ENCODE peak calls at places on chromosomes 7 and 10, in seven cellular contexts. One of them, this sample, is unnamed.

GRCh38 chr7:18064242-18064838 is 36.7 kb upstream of the PRPS1L1 start:
- DNase-seq in H1: peak
- DNase-seq in IMR-90: no peak
- DNase-seq in H9: peak
- DNase-seq in mesenchymal stem cell: peak
- DNase-seq in neuronal stem cell: peak
- DNase-seq in trophoblast cell: peak
- DNase-seq in this sample: peak

GRCh38 chr7:135713836-135714470 is 14.0 kb downstream of the SLC13A4 start:
- DNase-seq in H1: no peak
- DNase-seq in IMR-90: no peak
- DNase-seq in H9: no peak
- DNase-seq in mesenchymal stem cell: no peak
- DNase-seq in neuronal stem cell: no peak
- DNase-seq in trophoblast cell: peak
- DNase-seq in this sample: peak

GRCh38 chr10:102335184-102335583 is 60.3 kb upstream of the NFKB2 start:
- DNase-seq in H1: no peak
- DNase-seq in IMR-90: peak
- DNase-seq in H9: no peak
- DNase-seq in mesenchymal stem cell: no peak
- DNase-seq in neuronal stem cell: no peak
- DNase-seq in trophoblast cell: no peak
- DNase-seq in this sample: no peak

GRCh38 chr7:2411815-2412586 is 8.6 kb downstream of the CHST12 start:
- DNase-seq in H1: no peak
- DNase-seq in IMR-90: no peak
- DNase-seq in H9: no peak
- DNase-seq in mesenchymal stem cell: peak
- DNase-seq in neuronal stem cell: no peak
- DNase-seq in trophoblast cell: no peak
- DNase-seq in this sample: no peak

GRCh38 chr7:51113962-51114361 is 202.6 kb downstream of the COBL start:
- DNase-seq in H1: peak
- DNase-seq in IMR-90: no peak
- DNase-seq in H9: no peak
- DNase-seq in mesenchymal stem cell: no peak
- DNase-seq in neuronal stem cell: no peak
- DNase-seq in trophoblast cell: no peak
- DNase-seq in this sample: no peak

GRCh38 chr7:22481726-22482125 is 18.3 kb downstream of the STEAP1B start:
- DNase-seq in H1: no peak
- DNase-seq in IMR-90: no peak
- DNase-seq in H9: no peak
- DNase-seq in mesenchymal stem cell: peak
- DNase-seq in neuronal stem cell: no peak
- DNase-seq in trophoblast cell: no peak
- DNase-seq in this sample: no peak

GRCh38 chr10:48845512-48845911 is 94.1 kb downstream of the LRRC18 start:
- DNase-seq in H1: no peak
- DNase-seq in IMR-90: no peak
- DNase-seq in H9: no peak
- DNase-seq in mesenchymal stem cell: no peak
- DNase-seq in neuronal stem cell: no peak
- DNase-seq in trophoblast cell: no peak
- DNase-seq in this sample: no peak

GRCh38 chr7:105664816-105665525 is 83.7 kb upstream of the EFCAB10 start:
- DNase-seq in H1: no peak
- DNase-seq in IMR-90: peak
- DNase-seq in H9: peak
- DNase-seq in mesenchymal stem cell: peak
- DNase-seq in neuronal stem cell: no peak
- DNase-seq in trophoblast cell: no peak
- DNase-seq in this sample: peak

GRCh38 chr10:127740596-127740995 is 3.6 kb downstream of the FOXI2 start:
- DNase-seq in H1: no peak
- DNase-seq in IMR-90: no peak
- DNase-seq in H9: peak
- DNase-seq in mesenchymal stem cell: no peak
- DNase-seq in neuronal stem cell: no peak
- DNase-seq in trophoblast cell: peak
- DNase-seq in this sample: peak

GRCh38 chr7:121547341-121548092 is 151.4 kb upstream of the FAM3C start:
- DNase-seq in H1: no peak
- DNase-seq in IMR-90: peak
- DNase-seq in H9: no peak
- DNase-seq in mesenchymal stem cell: peak
- DNase-seq in neuronal stem cell: peak
- DNase-seq in trophoblast cell: peak
- DNase-seq in this sample: peak

GRCh38 chr7:106582365-106582764 is 78.6 kb downstream of the CCDC71L start:
- DNase-seq in H1: no peak
- DNase-seq in IMR-90: no peak
- DNase-seq in H9: no peak
- DNase-seq in mesenchymal stem cell: no peak
- DNase-seq in neuronal stem cell: no peak
- DNase-seq in trophoblast cell: no peak
- DNase-seq in this sample: no peak

GRCh38 chr10:68239596-68240150 is 7.8 kb upstream of the ATOH7 start:
- DNase-seq in H1: no peak
- DNase-seq in IMR-90: peak
- DNase-seq in H9: no peak
- DNase-seq in mesenchymal stem cell: peak
- DNase-seq in neuronal stem cell: no peak
- DNase-seq in trophoblast cell: no peak
- DNase-seq in this sample: no peak

GRCh38 chr10:97311106-97311615 is 7.9 kb upstream of the FRAT1 start:
- DNase-seq in H1: no peak
- DNase-seq in IMR-90: no peak
- DNase-seq in H9: no peak
- DNase-seq in mesenchymal stem cell: no peak
- DNase-seq in neuronal stem cell: no peak
- DNase-seq in trophoblast cell: no peak
- DNase-seq in this sample: no peak

GRCh38 chr7:94289071-94289470 is 105.6 kb upstream of the COL1A2 start:
- DNase-seq in H1: peak
- DNase-seq in IMR-90: peak
- DNase-seq in H9: peak
- DNase-seq in mesenchymal stem cell: peak
- DNase-seq in neuronal stem cell: peak
- DNase-seq in trophoblast cell: peak
- DNase-seq in this sample: peak

GRCh38 chr10:5576780-5577472 is 52.2 kb downstream of the CALML3 start:
- DNase-seq in H1: no peak
- DNase-seq in IMR-90: no peak
- DNase-seq in H9: no peak
- DNase-seq in mesenchymal stem cell: no peak
- DNase-seq in neuronal stem cell: no peak
- DNase-seq in trophoblast cell: no peak
- DNase-seq in this sample: no peak

GRCh38 chr7:47627580-47628283 is 45.8 kb upstream of the TNS3 start:
- DNase-seq in H1: no peak
- DNase-seq in IMR-90: no peak
- DNase-seq in H9: no peak
- DNase-seq in mesenchymal stem cell: no peak
- DNase-seq in neuronal stem cell: no peak
- DNase-seq in trophoblast cell: no peak
- DNase-seq in this sample: no peak

GRCh38 chr7:91620827-91621226 is 259.7 kb downstream of the MTERF1 start:
- DNase-seq in H1: no peak
- DNase-seq in IMR-90: no peak
- DNase-seq in H9: no peak
- DNase-seq in mesenchymal stem cell: no peak
- DNase-seq in neuronal stem cell: no peak
- DNase-seq in trophoblast cell: no peak
- DNase-seq in this sample: peak

GRCh38 chr10:113982745-113983144 is 60.9 kb upstream of the ADRB1 start:
- DNase-seq in H1: no peak
- DNase-seq in IMR-90: no peak
- DNase-seq in H9: no peak
- DNase-seq in mesenchymal stem cell: no peak
- DNase-seq in neuronal stem cell: no peak
- DNase-seq in trophoblast cell: peak
- DNase-seq in this sample: no peak

GRCh38 chr7:85114342-85114741 is 72.5 kb downstream of the SEMA3D start:
- DNase-seq in H1: no peak
- DNase-seq in IMR-90: no peak
- DNase-seq in H9: no peak
- DNase-seq in mesenchymal stem cell: no peak
- DNase-seq in neuronal stem cell: no peak
- DNase-seq in trophoblast cell: no peak
- DNase-seq in this sample: peak

GRCh38 chr7:65219623-65220022 is 154.0 kb upstream of the ZNF92 start:
- DNase-seq in H1: no peak
- DNase-seq in IMR-90: no peak
- DNase-seq in H9: no peak
- DNase-seq in mesenchymal stem cell: no peak
- DNase-seq in neuronal stem cell: no peak
- DNase-seq in trophoblast cell: no peak
- DNase-seq in this sample: no peak

GRCh38 chr7:65221683-65222082 is 152.0 kb upstream of the ZNF92 start:
- DNase-seq in H1: no peak
- DNase-seq in IMR-90: no peak
- DNase-seq in H9: no peak
- DNase-seq in mesenchymal stem cell: no peak
- DNase-seq in neuronal stem cell: no peak
- DNase-seq in trophoblast cell: no peak
- DNase-seq in this sample: no peak

DNA sequence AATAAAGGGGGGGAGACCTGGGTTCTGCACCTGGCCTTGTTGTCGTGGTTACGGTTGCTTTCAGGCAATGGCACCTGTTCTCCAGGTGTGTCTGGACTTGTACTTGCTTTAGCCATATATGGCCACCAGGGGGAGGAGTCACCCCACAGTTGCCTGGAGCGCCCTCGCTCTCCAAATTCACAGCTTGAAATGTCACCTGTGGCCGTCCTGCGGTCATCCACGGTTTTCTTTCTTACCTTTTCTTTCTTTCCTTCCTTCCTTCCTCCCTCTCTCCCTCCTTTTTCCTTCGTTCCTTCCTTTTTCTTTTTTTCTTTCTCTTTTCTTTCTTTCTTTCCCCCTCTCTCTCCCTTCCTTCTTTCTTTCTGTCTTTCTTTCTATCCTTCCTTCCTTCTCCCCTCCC is 157.2 kb upstream of the ZNF92 start:
- DNase-seq in H1: peak
- DNase-seq in IMR-90: peak
- DNase-seq in H9: peak
- DNase-seq in mesenchymal stem cell: peak
- DNase-seq in neuronal stem cell: peak
- DNase-seq in trophoblast cell: peak
- DNase-seq in this sample: peak
- H3K9ac ChIP-seq in H1: no peak
- H3K9ac ChIP-seq in IMR-90: no peak
- H3K9ac ChIP-seq in H9: no peak
- H3K9ac ChIP-seq in mesenchymal stem cell: no peak
- H3K9ac ChIP-seq in neuronal stem cell: no peak
- H3K9ac ChIP-seq in trophoblast cell: no peak
- H3K9ac ChIP-seq in this sample: no peak

DNA sequence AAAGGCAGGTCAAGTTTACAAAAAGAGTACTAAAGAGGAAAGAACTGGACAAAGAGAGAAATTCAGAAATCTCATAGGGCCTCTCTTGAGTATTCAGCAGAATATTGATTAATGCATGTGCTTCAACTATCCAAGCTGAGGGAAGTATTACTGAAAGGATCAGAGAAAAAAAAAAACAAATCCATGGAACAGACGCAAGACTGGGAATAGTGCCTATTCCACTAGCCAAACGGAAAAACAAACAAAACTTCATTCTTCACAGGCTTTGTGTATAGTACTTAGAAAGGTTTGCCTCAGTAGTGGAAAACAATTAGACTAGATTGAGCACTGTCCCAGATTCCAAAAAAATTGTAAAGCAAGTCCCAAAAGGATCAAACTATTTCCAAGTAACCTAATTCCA is 106.2 kb downstream of the TFEC start:
- DNase-seq in H1: no peak
- DNase-seq in IMR-90: no peak
- DNase-seq in H9: no peak
- DNase-seq in mesenchymal stem cell: no peak
- DNase-seq in neuronal stem cell: no peak
- DNase-seq in trophoblast cell: no peak
- DNase-seq in this sample: no peak
- H3K18ac ChIP-seq in H1: no peak
- H3K18ac ChIP-seq in IMR-90: no peak
- H3K18ac ChIP-seq in H9: no peak
- H3K18ac ChIP-seq in mesenchymal stem cell: no peak
- H3K18ac ChIP-seq in neuronal stem cell: no peak
- H3K18ac ChIP-seq in trophoblast cell: no peak
- H3K18ac ChIP-seq in this sample: no peak

GRCh38 chr10:131238669-131239280 is 72.7 kb downstream of the TCERG1L start:
- DNase-seq in H1: no peak
- DNase-seq in IMR-90: no peak
- DNase-seq in H9: no peak
- DNase-seq in mesenchymal stem cell: no peak
- DNase-seq in neuronal stem cell: no peak
- DNase-seq in trophoblast cell: no peak
- DNase-seq in this sample: no peak

GRCh38 chr10:131243076-131243475 is 68.4 kb downstream of the TCERG1L start:
- DNase-seq in H1: no peak
- DNase-seq in IMR-90: no peak
- DNase-seq in H9: no peak
- DNase-seq in mesenchymal stem cell: no peak
- DNase-seq in neuronal stem cell: no peak
- DNase-seq in trophoblast cell: no peak
- DNase-seq in this sample: no peak

GRCh38 chr10:131239926-131240325 is 71.6 kb downstream of the TCERG1L start:
- DNase-seq in H1: no peak
- DNase-seq in IMR-90: no peak
- DNase-seq in H9: no peak
- DNase-seq in mesenchymal stem cell: no peak
- DNase-seq in neuronal stem cell: no peak
- DNase-seq in trophoblast cell: no peak
- DNase-seq in this sample: no peak

GRCh38 chr10:131242007-131242406 is 69.5 kb downstream of the TCERG1L start:
- DNase-seq in H1: peak
- DNase-seq in IMR-90: no peak
- DNase-seq in H9: peak
- DNase-seq in mesenchymal stem cell: no peak
- DNase-seq in neuronal stem cell: peak
- DNase-seq in trophoblast cell: no peak
- DNase-seq in this sample: peak

GRCh38 chr10:131240691-131241090 is 70.8 kb downstream of the TCERG1L start:
- DNase-seq in H1: no peak
- DNase-seq in IMR-90: no peak
- DNase-seq in H9: no peak
- DNase-seq in mesenchymal stem cell: no peak
- DNase-seq in neuronal stem cell: no peak
- DNase-seq in trophoblast cell: no peak
- DNase-seq in this sample: no peak
- H3K9ac ChIP-seq in H1: no peak
- H3K9ac ChIP-seq in IMR-90: no peak
- H3K9ac ChIP-seq in H9: no peak
- H3K9ac ChIP-seq in mesenchymal stem cell: no peak
- H3K9ac ChIP-seq in neuronal stem cell: no peak
- H3K9ac ChIP-seq in trophoblast cell: no peak
- H3K9ac ChIP-seq in this sample: no peak

DNA sequence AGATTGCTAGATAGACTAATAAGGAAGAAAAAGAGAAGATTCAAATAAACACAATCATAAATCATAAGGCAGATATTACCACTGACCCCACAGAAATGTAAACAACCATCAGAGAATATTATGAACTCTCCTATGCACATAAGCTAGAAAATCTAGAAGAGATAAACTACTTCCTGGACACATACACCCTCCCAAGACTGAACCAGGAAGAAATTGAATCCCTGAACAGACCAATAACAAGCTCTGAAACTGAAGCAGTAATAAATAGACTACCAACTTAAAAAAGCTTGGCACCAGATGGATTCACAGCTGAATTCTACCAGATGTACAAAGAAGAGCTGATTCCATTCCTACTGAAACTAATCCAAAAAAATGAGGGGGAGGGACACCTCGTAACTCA is 24.5 kb upstream of the STARD3NL start:
- DNase-seq in H1: no peak
- DNase-seq in IMR-90: no peak
- DNase-seq in H9: no peak
- DNase-seq in mesenchymal stem cell: no peak
- DNase-seq in neuronal stem cell: no peak
- DNase-seq in trophoblast cell: no peak
- DNase-seq in this sample: no peak
- H3K18ac ChIP-seq in H1: no peak
- H3K18ac ChIP-seq in IMR-90: no peak
- H3K18ac ChIP-seq in H9: no peak
- H3K18ac ChIP-seq in mesenchymal stem cell: no peak
- H3K18ac ChIP-seq in neuronal stem cell: no peak
- H3K18ac ChIP-seq in trophoblast cell: no peak
- H3K18ac ChIP-seq in this sample: no peak